ENCODE peak calls at places on chromosome 3, in eight cellular contexts. One of them, this sample, is unnamed.

GRCh38 chr3:138186216-138186615 is 885 bp upstream of the ARMC8 start:
- DNase-seq in caudate nucleus: no peak
- DNase-seq in T-cell: no peak
- DNase-seq in amygdala: no peak
- DNase-seq in NCI-H774: no peak
- DNase-seq in GM04504: no peak
- DNase-seq in stimulated activated CD8-positive, alpha-beta memory T cell treated with anti-CD3 and anti-CD28 coated beads, Interleukin-4, amount 100 ng/mL, for 1 hour: no peak
- DNase-seq in EH: no peak
- DNase-seq in this sample: no peak

GRCh38 chr3:67459131-67459530 is 195.3 kb downstream of the SUCLG2 start:
- DNase-seq in caudate nucleus: no peak
- DNase-seq in T-cell: no peak
- DNase-seq in amygdala: no peak
- DNase-seq in NCI-H774: no peak
- DNase-seq in GM04504: no peak
- DNase-seq in stimulated activated CD8-positive, alpha-beta memory T cell treated with anti-CD3 and anti-CD28 coated beads, Interleukin-4, amount 100 ng/mL, for 1 hour: no peak
- DNase-seq in EH: no peak
- DNase-seq in this sample: no peak

GRCh38 chr3:50623840-50624474 is 7.0 kb downstream of the MAPKAPK3 start:
- DNase-seq in caudate nucleus: no peak
- DNase-seq in T-cell: no peak
- DNase-seq in amygdala: no peak
- DNase-seq in NCI-H774: no peak
- DNase-seq in GM04504: no peak
- DNase-seq in stimulated activated CD8-positive, alpha-beta memory T cell treated with anti-CD3 and anti-CD28 coated beads, Interleukin-4, amount 100 ng/mL, for 1 hour: no peak
- DNase-seq in EH: no peak
- DNase-seq in this sample: no peak

GRCh38 chr3:171228228-171228627 is 201.7 kb upstream of the SLC2A2 start:
- DNase-seq in caudate nucleus: no peak
- DNase-seq in T-cell: no peak
- DNase-seq in amygdala: no peak
- DNase-seq in NCI-H774: peak
- DNase-seq in GM04504: no peak
- DNase-seq in stimulated activated CD8-positive, alpha-beta memory T cell treated with anti-CD3 and anti-CD28 coated beads, Interleukin-4, amount 100 ng/mL, for 1 hour: no peak
- DNase-seq in EH: peak
- DNase-seq in this sample: no peak

GRCh38 chr3:27467545-27467944 is 16.6 kb downstream of the SLC4A7 start:
- DNase-seq in caudate nucleus: no peak
- DNase-seq in T-cell: no peak
- DNase-seq in amygdala: no peak
- DNase-seq in NCI-H774: no peak
- DNase-seq in GM04504: no peak
- DNase-seq in stimulated activated CD8-positive, alpha-beta memory T cell treated with anti-CD3 and anti-CD28 coated beads, Interleukin-4, amount 100 ng/mL, for 1 hour: no peak
- DNase-seq in EH: peak
- DNase-seq in this sample: no peak

GRCh38 chr3:46668116-46668515 is 25.4 kb downstream of the ALS2CL start:
- DNase-seq in caudate nucleus: no peak
- DNase-seq in T-cell: no peak
- DNase-seq in amygdala: no peak
- DNase-seq in NCI-H774: no peak
- DNase-seq in GM04504: no peak
- DNase-seq in stimulated activated CD8-positive, alpha-beta memory T cell treated with anti-CD3 and anti-CD28 coated beads, Interleukin-4, amount 100 ng/mL, for 1 hour: no peak
- DNase-seq in EH: no peak
- DNase-seq in this sample: no peak

GRCh38 chr3:99978221-99978620 is 136.1 kb downstream of the FILIP1L start:
- DNase-seq in caudate nucleus: no peak
- DNase-seq in T-cell: no peak
- DNase-seq in amygdala: no peak
- DNase-seq in NCI-H774: no peak
- DNase-seq in GM04504: no peak
- DNase-seq in stimulated activated CD8-positive, alpha-beta memory T cell treated with anti-CD3 and anti-CD28 coated beads, Interleukin-4, amount 100 ng/mL, for 1 hour: no peak
- DNase-seq in EH: no peak
- DNase-seq in this sample: no peak

GRCh38 chr3:123636431-123636841 is 51.6 kb upstream of the HACD2 start:
- DNase-seq in caudate nucleus: no peak
- DNase-seq in T-cell: no peak
- DNase-seq in amygdala: no peak
- DNase-seq in NCI-H774: no peak
- DNase-seq in GM04504: no peak
- DNase-seq in stimulated activated CD8-positive, alpha-beta memory T cell treated with anti-CD3 and anti-CD28 coated beads, Interleukin-4, amount 100 ng/mL, for 1 hour: no peak
- DNase-seq in EH: no peak
- DNase-seq in this sample: no peak

GRCh38 chr3:162740941-162741596 is 1244.5 kb downstream of the OTOL1 start:
- DNase-seq in caudate nucleus: no peak
- DNase-seq in T-cell: no peak
- DNase-seq in amygdala: no peak
- DNase-seq in NCI-H774: no peak
- DNase-seq in GM04504: no peak
- DNase-seq in stimulated activated CD8-positive, alpha-beta memory T cell treated with anti-CD3 and anti-CD28 coated beads, Interleukin-4, amount 100 ng/mL, for 1 hour: no peak
- DNase-seq in EH: no peak
- DNase-seq in this sample: no peak

GRCh38 chr3:148625991-148626390 is 71.7 kb upstream of the AGTR1 start:
- DNase-seq in caudate nucleus: no peak
- DNase-seq in T-cell: no peak
- DNase-seq in amygdala: no peak
- DNase-seq in NCI-H774: no peak
- DNase-seq in GM04504: no peak
- DNase-seq in stimulated activated CD8-positive, alpha-beta memory T cell treated with anti-CD3 and anti-CD28 coated beads, Interleukin-4, amount 100 ng/mL, for 1 hour: no peak
- DNase-seq in EH: no peak
- DNase-seq in this sample: no peak

GRCh38 chr3:24639640-24640329 is 145.1 kb upstream of the THRB start:
- DNase-seq in caudate nucleus: no peak
- DNase-seq in T-cell: no peak
- DNase-seq in amygdala: no peak
- DNase-seq in NCI-H774: no peak
- DNase-seq in GM04504: no peak
- DNase-seq in stimulated activated CD8-positive, alpha-beta memory T cell treated with anti-CD3 and anti-CD28 coated beads, Interleukin-4, amount 100 ng/mL, for 1 hour: no peak
- DNase-seq in EH: no peak
- DNase-seq in this sample: no peak

GRCh38 chr3:25725810-25726209 is 57.4 kb downstream of the NGLY1 start:
- DNase-seq in caudate nucleus: no peak
- DNase-seq in T-cell: no peak
- DNase-seq in amygdala: no peak
- DNase-seq in NCI-H774: no peak
- DNase-seq in GM04504: no peak
- DNase-seq in stimulated activated CD8-positive, alpha-beta memory T cell treated with anti-CD3 and anti-CD28 coated beads, Interleukin-4, amount 100 ng/mL, for 1 hour: no peak
- DNase-seq in EH: peak
- DNase-seq in this sample: no peak

GRCh38 chr3:30141927-30142326 is 464.5 kb upstream of the TGFBR2 start:
- DNase-seq in caudate nucleus: no peak
- DNase-seq in T-cell: no peak
- DNase-seq in amygdala: no peak
- DNase-seq in NCI-H774: no peak
- DNase-seq in GM04504: no peak
- DNase-seq in stimulated activated CD8-positive, alpha-beta memory T cell treated with anti-CD3 and anti-CD28 coated beads, Interleukin-4, amount 100 ng/mL, for 1 hour: no peak
- DNase-seq in EH: peak
- DNase-seq in this sample: no peak

GRCh38 chr3:54905230-54905888 is 22.5 kb downstream of the LRTM1 start:
- DNase-seq in caudate nucleus: no peak
- DNase-seq in T-cell: no peak
- DNase-seq in amygdala: no peak
- DNase-seq in NCI-H774: no peak
- DNase-seq in GM04504: no peak
- DNase-seq in stimulated activated CD8-positive, alpha-beta memory T cell treated with anti-CD3 and anti-CD28 coated beads, Interleukin-4, amount 100 ng/mL, for 1 hour: no peak
- DNase-seq in EH: peak
- DNase-seq in this sample: no peak

GRCh38 chr3:48433472-48434118 is 3.7 kb upstream of the PLXNB1 start:
- DNase-seq in caudate nucleus: no peak
- DNase-seq in T-cell: no peak
- DNase-seq in amygdala: no peak
- DNase-seq in NCI-H774: no peak
- DNase-seq in GM04504: no peak
- DNase-seq in stimulated activated CD8-positive, alpha-beta memory T cell treated with anti-CD3 and anti-CD28 coated beads, Interleukin-4, amount 100 ng/mL, for 1 hour: no peak
- DNase-seq in EH: peak
- DNase-seq in this sample: no peak

GRCh38 chr3:81531256-81531655 is 230.2 kb downstream of the GBE1 start:
- DNase-seq in caudate nucleus: no peak
- DNase-seq in T-cell: no peak
- DNase-seq in amygdala: no peak
- DNase-seq in NCI-H774: no peak
- DNase-seq in GM04504: no peak
- DNase-seq in stimulated activated CD8-positive, alpha-beta memory T cell treated with anti-CD3 and anti-CD28 coated beads, Interleukin-4, amount 100 ng/mL, for 1 hour: no peak
- DNase-seq in EH: no peak
- DNase-seq in this sample: no peak

GRCh38 chr3:122295286-122295685 is 29.8 kb upstream of the CSTA start:
- DNase-seq in caudate nucleus: no peak
- DNase-seq in T-cell: no peak
- DNase-seq in amygdala: no peak
- DNase-seq in NCI-H774: no peak
- DNase-seq in GM04504: no peak
- DNase-seq in stimulated activated CD8-positive, alpha-beta memory T cell treated with anti-CD3 and anti-CD28 coated beads, Interleukin-4, amount 100 ng/mL, for 1 hour: no peak
- DNase-seq in EH: no peak
- DNase-seq in this sample: no peak

GRCh38 chr3:71628571-71628970 is 45.0 kb upstream of the FOXP1 start:
- DNase-seq in caudate nucleus: no peak
- DNase-seq in T-cell: no peak
- DNase-seq in amygdala: no peak
- DNase-seq in NCI-H774: no peak
- DNase-seq in GM04504: no peak
- DNase-seq in stimulated activated CD8-positive, alpha-beta memory T cell treated with anti-CD3 and anti-CD28 coated beads, Interleukin-4, amount 100 ng/mL, for 1 hour: no peak
- DNase-seq in EH: no peak
- DNase-seq in this sample: no peak

GRCh38 chr3:67864587-67865183 is 210.3 kb upstream of the SUCLG2 start:
- DNase-seq in caudate nucleus: no peak
- DNase-seq in T-cell: no peak
- DNase-seq in amygdala: no peak
- DNase-seq in NCI-H774: no peak
- DNase-seq in GM04504: no peak
- DNase-seq in stimulated activated CD8-positive, alpha-beta memory T cell treated with anti-CD3 and anti-CD28 coated beads, Interleukin-4, amount 100 ng/mL, for 1 hour: no peak
- DNase-seq in EH: no peak
- DNase-seq in this sample: no peak

GRCh38 chr3:183306798-183307671 is 54.0 kb downstream of the B3GNT5 start:
- DNase-seq in caudate nucleus: peak
- DNase-seq in T-cell: peak
- DNase-seq in amygdala: peak
- DNase-seq in NCI-H774: peak
- DNase-seq in GM04504: no peak
- DNase-seq in stimulated activated CD8-positive, alpha-beta memory T cell treated with anti-CD3 and anti-CD28 coated beads, Interleukin-4, amount 100 ng/mL, for 1 hour: peak
- DNase-seq in EH: peak
- DNase-seq in this sample: peak